ENCODE peak calls at places on chromosomes 6 and 20, in ten cellular contexts. One of them, this sample, is unnamed.
A peak's percentile ranks its signal among the peaks of the same experiment; 100 is the strongest.

GRCh38 chr6:157579467-157580031 is 198.6 kb downstream of the ZDHHC14 start:
- DNase-seq in colonic mucosa: peak; percentile 25
- DNase-seq in OCI-LY7: no peak
- DNase-seq in SK-N-SH: no peak
- DNase-seq in CD8-positive, alpha-beta T cell: no peak
- DNase-seq in aorta: no peak
- DNase-seq in PC-3: peak; percentile 52
- DNase-seq in body of pancreas: peak; percentile 29
- DNase-seq in H9: no peak
- DNase-seq in pancreas: no peak
- DNase-seq in this sample: peak; percentile 31

GRCh38 chr6:84280030-84280429 is 52.6 kb upstream of the CEP162 start:
- DNase-seq in colonic mucosa: no peak
- DNase-seq in OCI-LY7: no peak
- DNase-seq in SK-N-SH: no peak
- DNase-seq in CD8-positive, alpha-beta T cell: no peak
- DNase-seq in aorta: no peak
- DNase-seq in PC-3: peak; percentile 15
- DNase-seq in body of pancreas: no peak
- DNase-seq in H9: no peak
- DNase-seq in pancreas: no peak
- DNase-seq in this sample: no peak

GRCh38 chr6:114085206-114085605 is 114.3 kb upstream of the HDAC2 start:
- DNase-seq in colonic mucosa: no peak
- DNase-seq in OCI-LY7: no peak
- DNase-seq in SK-N-SH: no peak
- DNase-seq in CD8-positive, alpha-beta T cell: no peak
- DNase-seq in aorta: no peak
- DNase-seq in PC-3: no peak
- DNase-seq in body of pancreas: no peak
- DNase-seq in H9: no peak
- DNase-seq in pancreas: no peak
- DNase-seq in this sample: no peak

GRCh38 chr6:129490551-129491245 is 219.3 kb downstream of the ARHGAP18 start:
- DNase-seq in colonic mucosa: peak; percentile 29
- DNase-seq in OCI-LY7: peak; percentile 29
- DNase-seq in SK-N-SH: no peak
- DNase-seq in CD8-positive, alpha-beta T cell: peak; percentile 50
- DNase-seq in aorta: no peak
- DNase-seq in PC-3: peak; percentile 95
- DNase-seq in body of pancreas: peak; percentile 56
- DNase-seq in H9: no peak
- DNase-seq in pancreas: no peak
- DNase-seq in this sample: no peak

GRCh38 chr6:134753001-134753400 is 196.9 kb downstream of the ALDH8A1 start:
- DNase-seq in colonic mucosa: no peak
- DNase-seq in OCI-LY7: no peak
- DNase-seq in SK-N-SH: no peak
- DNase-seq in CD8-positive, alpha-beta T cell: no peak
- DNase-seq in aorta: no peak
- DNase-seq in PC-3: no peak
- DNase-seq in body of pancreas: peak; percentile 46
- DNase-seq in H9: no peak
- DNase-seq in pancreas: no peak
- DNase-seq in this sample: no peak

GRCh38 chr20:15345287-15345686 is 1007.9 kb upstream of the FLRT3 start:
- DNase-seq in colonic mucosa: no peak
- DNase-seq in OCI-LY7: no peak
- DNase-seq in SK-N-SH: no peak
- DNase-seq in CD8-positive, alpha-beta T cell: no peak
- DNase-seq in aorta: no peak
- DNase-seq in PC-3: no peak
- DNase-seq in body of pancreas: no peak
- DNase-seq in H9: no peak
- DNase-seq in pancreas: no peak
- DNase-seq in this sample: no peak

GRCh38 chr6:33847078-33847477 is 43.3 kb upstream of the MLN start:
- DNase-seq in colonic mucosa: no peak
- DNase-seq in OCI-LY7: no peak
- DNase-seq in SK-N-SH: no peak
- DNase-seq in CD8-positive, alpha-beta T cell: no peak
- DNase-seq in aorta: no peak
- DNase-seq in PC-3: no peak
- DNase-seq in body of pancreas: no peak
- DNase-seq in H9: no peak
- DNase-seq in pancreas: no peak
- DNase-seq in this sample: no peak

GRCh38 chr6:6746334-6746969 is 157.9 kb downstream of the LY86 start:
- DNase-seq in colonic mucosa: no peak
- DNase-seq in OCI-LY7: no peak
- DNase-seq in SK-N-SH: no peak
- DNase-seq in CD8-positive, alpha-beta T cell: no peak
- DNase-seq in aorta: no peak
- DNase-seq in PC-3: no peak
- DNase-seq in body of pancreas: no peak
- DNase-seq in H9: no peak
- DNase-seq in pancreas: no peak
- DNase-seq in this sample: no peak

GRCh38 chr6:113901482-113901881 is 44.3 kb downstream of the MARCKS start:
- DNase-seq in colonic mucosa: no peak
- DNase-seq in OCI-LY7: no peak
- DNase-seq in SK-N-SH: no peak
- DNase-seq in CD8-positive, alpha-beta T cell: no peak
- DNase-seq in aorta: no peak
- DNase-seq in PC-3: no peak
- DNase-seq in body of pancreas: no peak
- DNase-seq in H9: no peak
- DNase-seq in pancreas: no peak
- DNase-seq in this sample: no peak

GRCh38 chr20:23002276-23002675 is 32.8 kb upstream of the SSTR4 start:
- DNase-seq in colonic mucosa: no peak
- DNase-seq in OCI-LY7: no peak
- DNase-seq in SK-N-SH: no peak
- DNase-seq in CD8-positive, alpha-beta T cell: no peak
- DNase-seq in aorta: no peak
- DNase-seq in PC-3: no peak
- DNase-seq in body of pancreas: no peak
- DNase-seq in H9: no peak
- DNase-seq in pancreas: no peak
- DNase-seq in this sample: no peak

GRCh38 chr6:13273931-13274706 is 54.2 kb downstream of the TBC1D7 start:
- DNase-seq in colonic mucosa: peak; percentile 30
- DNase-seq in OCI-LY7: no peak
- DNase-seq in SK-N-SH: no peak
- DNase-seq in CD8-positive, alpha-beta T cell: peak; percentile 17
- DNase-seq in aorta: no peak
- DNase-seq in PC-3: no peak
- DNase-seq in body of pancreas: peak; percentile 25
- DNase-seq in H9: no peak
- DNase-seq in pancreas: no peak
- DNase-seq in this sample: no peak

GRCh38 chr6:156126535-156126934 is 650.6 kb upstream of the ARID1B start:
- DNase-seq in colonic mucosa: no peak
- DNase-seq in OCI-LY7: no peak
- DNase-seq in SK-N-SH: no peak
- DNase-seq in CD8-positive, alpha-beta T cell: no peak
- DNase-seq in aorta: no peak
- DNase-seq in PC-3: no peak
- DNase-seq in body of pancreas: no peak
- DNase-seq in H9: no peak
- DNase-seq in pancreas: no peak
- DNase-seq in this sample: no peak

GRCh38 chr6:35955071-35955470 is 34.2 kb upstream of the SRPK1 start:
- DNase-seq in colonic mucosa: no peak
- DNase-seq in OCI-LY7: no peak
- DNase-seq in SK-N-SH: no peak
- DNase-seq in CD8-positive, alpha-beta T cell: no peak
- DNase-seq in aorta: no peak
- DNase-seq in PC-3: peak; percentile 85
- DNase-seq in body of pancreas: no peak
- DNase-seq in H9: no peak
- DNase-seq in pancreas: no peak
- DNase-seq in this sample: no peak

GRCh38 chr20:9838378-9839295 is at the start of gene PAK5:
- DNase-seq in colonic mucosa: peak; percentile 18
- DNase-seq in OCI-LY7: no peak
- DNase-seq in SK-N-SH: peak; percentile 94
- DNase-seq in CD8-positive, alpha-beta T cell: no peak
- DNase-seq in aorta: peak; percentile 82
- DNase-seq in PC-3: no peak
- DNase-seq in body of pancreas: peak; percentile 88
- DNase-seq in H9: peak; percentile 97
- DNase-seq in pancreas: peak; percentile 89
- DNase-seq in this sample: peak; percentile 82

GRCh38 chr6:48136856-48137255 is 25.9 kb upstream of the PTCHD4 start:
- DNase-seq in colonic mucosa: no peak
- DNase-seq in OCI-LY7: no peak
- DNase-seq in SK-N-SH: no peak
- DNase-seq in CD8-positive, alpha-beta T cell: no peak
- DNase-seq in aorta: no peak
- DNase-seq in PC-3: no peak
- DNase-seq in body of pancreas: no peak
- DNase-seq in H9: no peak
- DNase-seq in pancreas: no peak
- DNase-seq in this sample: no peak

GRCh38 chr6:146913842-146914562 is 290.2 kb upstream of the STXBP5 start:
- DNase-seq in colonic mucosa: peak; percentile 34
- DNase-seq in OCI-LY7: no peak
- DNase-seq in SK-N-SH: peak; percentile 10
- DNase-seq in CD8-positive, alpha-beta T cell: no peak
- DNase-seq in aorta: peak; percentile 86
- DNase-seq in PC-3: peak; percentile 93
- DNase-seq in body of pancreas: peak; percentile 68
- DNase-seq in H9: peak; percentile 89
- DNase-seq in pancreas: peak; percentile 56
- DNase-seq in this sample: peak; percentile 24

GRCh38 chr6:123803862-123804681 is at the start of gene NKAIN2:
- DNase-seq in colonic mucosa: no peak
- DNase-seq in OCI-LY7: no peak
- DNase-seq in SK-N-SH: no peak
- DNase-seq in CD8-positive, alpha-beta T cell: no peak
- DNase-seq in aorta: peak; percentile 76
- DNase-seq in PC-3: no peak
- DNase-seq in body of pancreas: no peak
- DNase-seq in H9: peak; percentile 78
- DNase-seq in pancreas: peak; percentile 63
- DNase-seq in this sample: no peak

GRCh38 chr20:49284818-49285217 is 7.0 kb upstream of the ZNFX1 start:
- DNase-seq in colonic mucosa: no peak
- DNase-seq in OCI-LY7: no peak
- DNase-seq in SK-N-SH: no peak
- DNase-seq in CD8-positive, alpha-beta T cell: no peak
- DNase-seq in aorta: no peak
- DNase-seq in PC-3: no peak
- DNase-seq in body of pancreas: no peak
- DNase-seq in H9: no peak
- DNase-seq in pancreas: no peak
- DNase-seq in this sample: no peak
- H3K9me3 ChIP-seq in colonic mucosa: no peaks in the 10 kb centered on the region
- H3K9me3 ChIP-seq in OCI-LY7: no peaks in the 10 kb centered on the region
- H3K9me3 ChIP-seq in SK-N-SH: peaks cover 10% of the 10 kb centered on the region
- H3K9me3 ChIP-seq in CD8-positive, alpha-beta T cell: peaks cover 59% of the 10 kb centered on the region
- H3K9me3 ChIP-seq in aorta: peaks cover 14% of the 10 kb centered on the region
- H3K9me3 ChIP-seq in PC-3: peaks cover 35% of the 10 kb centered on the region
- H3K9me3 ChIP-seq in body of pancreas: no peaks in the 10 kb centered on the region
- H3K9me3 ChIP-seq in H9: no peaks in the 10 kb centered on the region
- H3K9me3 ChIP-seq in pancreas: no peaks in the 10 kb centered on the region
- H3K9me3 ChIP-seq in this sample: no peaks in the 10 kb centered on the region

GRCh38 chr20:37980383-37980782 is 52.9 kb downstream of the TTI1 start:
- DNase-seq in colonic mucosa: peak; percentile 4
- DNase-seq in OCI-LY7: no peak
- DNase-seq in SK-N-SH: no peak
- DNase-seq in CD8-positive, alpha-beta T cell: no peak
- DNase-seq in aorta: no peak
- DNase-seq in PC-3: no peak
- DNase-seq in body of pancreas: no peak
- DNase-seq in H9: no peak
- DNase-seq in pancreas: no peak
- DNase-seq in this sample: no peak
- H3K9me3 ChIP-seq in colonic mucosa: no peaks in the 10 kb centered on the region
- H3K9me3 ChIP-seq in OCI-LY7: no peaks in the 10 kb centered on the region
- H3K9me3 ChIP-seq in SK-N-SH: no peaks in the 10 kb centered on the region
- H3K9me3 ChIP-seq in CD8-positive, alpha-beta T cell: no peaks in the 10 kb centered on the region
- H3K9me3 ChIP-seq in aorta: no peaks in the 10 kb centered on the region
- H3K9me3 ChIP-seq in PC-3: no peaks in the 10 kb centered on the region
- H3K9me3 ChIP-seq in body of pancreas: no peaks in the 10 kb centered on the region
- H3K9me3 ChIP-seq in H9: no peaks in the 10 kb centered on the region
- H3K9me3 ChIP-seq in pancreas: no peaks in the 10 kb centered on the region
- H3K9me3 ChIP-seq in this sample: no peaks in the 10 kb centered on the region

DNA sequence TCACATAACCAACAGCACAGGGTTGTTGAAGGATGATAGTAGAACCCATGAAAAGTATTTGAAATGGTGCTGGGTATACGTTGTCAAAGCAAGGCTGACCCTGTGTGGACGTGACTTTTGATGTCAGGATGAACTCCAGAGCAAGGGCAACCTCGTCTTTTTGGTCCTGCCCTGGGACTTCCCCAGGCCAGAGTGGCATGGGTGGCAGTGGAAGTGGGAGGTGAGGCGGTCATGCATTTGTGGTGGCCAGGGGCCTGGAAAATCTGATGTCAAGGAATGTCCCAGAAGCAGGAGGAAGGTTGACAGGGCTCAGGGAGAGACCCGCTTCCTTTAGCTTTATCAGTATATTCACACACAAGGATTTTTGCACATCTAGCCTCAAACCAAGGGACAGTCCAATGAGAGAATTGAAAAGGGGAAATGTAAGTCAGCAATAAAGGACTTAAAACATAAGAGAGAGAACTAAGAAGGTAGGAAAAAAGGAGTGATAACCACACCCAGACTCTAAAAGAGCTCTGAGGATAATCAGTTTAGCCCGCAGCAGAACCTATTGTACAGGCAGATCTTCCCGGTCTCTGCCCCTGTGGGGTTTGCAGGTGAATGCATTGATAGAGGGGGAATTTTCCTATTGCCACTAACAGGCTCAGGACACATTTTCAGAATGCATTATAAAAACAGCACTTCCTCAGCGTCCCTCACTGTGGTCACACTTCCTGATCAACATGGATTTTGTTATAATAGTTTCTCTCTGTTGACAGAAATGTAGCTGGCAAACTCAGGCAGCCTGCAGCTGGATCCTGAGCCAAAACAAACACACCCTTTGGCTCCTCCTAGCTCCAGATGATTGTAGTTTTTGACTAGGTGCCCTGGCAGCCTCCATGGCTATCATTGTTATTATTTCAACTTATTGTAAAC is 98.7 kb upstream of the HDGFL1 start:
- DNase-seq in colonic mucosa: peak; percentile 63
- DNase-seq in OCI-LY7: no peak
- DNase-seq in SK-N-SH: peak; percentile 55
- DNase-seq in CD8-positive, alpha-beta T cell: no peak
- DNase-seq in aorta: no peak
- DNase-seq in PC-3: peak; percentile 89
- DNase-seq in body of pancreas: peak; percentile 87
- DNase-seq in H9: no peak
- DNase-seq in pancreas: no peak
- DNase-seq in this sample: peak; percentile 80
- H3K9me3 ChIP-seq in colonic mucosa: no peaks in the 10 kb centered on the region
- H3K9me3 ChIP-seq in OCI-LY7: no peaks in the 10 kb centered on the region
- H3K9me3 ChIP-seq in SK-N-SH: no peaks in the 10 kb centered on the region
- H3K9me3 ChIP-seq in CD8-positive, alpha-beta T cell: no peaks in the 10 kb centered on the region
- H3K9me3 ChIP-seq in aorta: no peaks in the 10 kb centered on the region
- H3K9me3 ChIP-seq in PC-3: no peaks in the 10 kb centered on the region
- H3K9me3 ChIP-seq in body of pancreas: no peaks in the 10 kb centered on the region
- H3K9me3 ChIP-seq in H9: no peaks in the 10 kb centered on the region
- H3K9me3 ChIP-seq in pancreas: no peaks in the 10 kb centered on the region
- H3K9me3 ChIP-seq in this sample: no peaks in the 10 kb centered on the region

GRCh38 chr20:60331688-60332300 is 373.6 kb downstream of the CDH26 start:
- DNase-seq in colonic mucosa: no peak
- DNase-seq in OCI-LY7: no peak
- DNase-seq in SK-N-SH: no peak
- DNase-seq in CD8-positive, alpha-beta T cell: no peak
- DNase-seq in aorta: no peak
- DNase-seq in PC-3: no peak
- DNase-seq in body of pancreas: no peak
- DNase-seq in H9: no peak
- DNase-seq in pancreas: no peak
- DNase-seq in this sample: no peak
- H3K9me3 ChIP-seq in colonic mucosa: no peaks in the 10 kb centered on the region
- H3K9me3 ChIP-seq in OCI-LY7: no peaks in the 10 kb centered on the region
- H3K9me3 ChIP-seq in SK-N-SH: no peaks in the 10 kb centered on the region
- H3K9me3 ChIP-seq in CD8-positive, alpha-beta T cell: no peaks in the 10 kb centered on the region
- H3K9me3 ChIP-seq in aorta: no peaks in the 10 kb centered on the region
- H3K9me3 ChIP-seq in PC-3: no peaks in the 10 kb centered on the region
- H3K9me3 ChIP-seq in body of pancreas: no peaks in the 10 kb centered on the region
- H3K9me3 ChIP-seq in H9: no peaks in the 10 kb centered on the region
- H3K9me3 ChIP-seq in pancreas: no peaks in the 10 kb centered on the region
- H3K9me3 ChIP-seq in this sample: no peaks in the 10 kb centered on the region